ENCODE peak calls at places on chromosome 6, in nine cellular contexts. Q, V, E, D, U, J, I, H and M are unnamed samples.
A peak's percentile ranks its signal among the peaks of the same experiment; 100 is the strongest.

GRCh38 chr6:31402324-31403282 is 792 bp upstream of the MICA start:
- DNase-seq in Q (no peak), V (no peak), E (no peak), D (no peak), U (no peak), J (no peak), I (no peak), H (peak; percentile 32), M (no peak)

GRCh38 chr6:2275892-2276242 is 30.5 kb upstream of the GMDS start:
- DNase-seq in Q (no peak), V (no peak), E (no peak), D (no peak), U (no peak), J (no peak), I (no peak), H (no peak), M (no peak)

GRCh38 chr6:51585264-51585663 is 502.1 kb downstream of the PKHD1 start:
- DNase-seq in Q (no peak), V (no peak), E (no peak), D (no peak), U (no peak), J (no peak), I (no peak), H (no peak), M (no peak)

GRCh38 chr6:6811151-6812002 is 222.9 kb downstream of the LY86 start:
- DNase-seq in Q (no peak), V (no peak), E (no peak), D (no peak), U (peak; percentile 71), J (peak; percentile 54), I (peak; percentile 71), H (peak; percentile 43), M (no peak)

GRCh38 chr6:120569689-120570088 is 764.6 kb downstream of the TBC1D32 start:
- DNase-seq in Q (no peak), V (no peak), E (no peak), D (no peak), U (no peak), J (no peak), I (no peak), H (no peak), M (no peak)

GRCh38 chr6:134925800-134926199 is 24.1 kb downstream of the ALDH8A1 start:
- DNase-seq in Q (no peak), V (peak; percentile 7), E (no peak), D (no peak), U (no peak), J (no peak), I (no peak), H (no peak), M (no peak)

GRCh38 chr6:167401525-167402194 is 76.8 kb downstream of the TTLL2 start:
- DNase-seq in Q (no peak), V (no peak), E (no peak), D (no peak), U (peak; percentile 21), J (peak; percentile 40), I (no peak), H (no peak), M (no peak)

GRCh38 chr6:34587851-34588250 is 31.7 kb upstream of the SPDEF start:
- DNase-seq in Q (no peak), V (no peak), E (no peak), D (no peak), U (no peak), J (no peak), I (no peak), H (no peak), M (no peak)

GRCh38 chr6:136103763-136104311 is 146.3 kb downstream of the MTFR2 start:
- DNase-seq in Q (no peak), V (no peak), E (no peak), D (no peak), U (no peak), J (no peak), I (no peak), H (no peak), M (no peak)

GRCh38 chr6:116783852-116784251 is 18.3 kb upstream of the FAM162B start:
- DNase-seq in Q (no peak), V (no peak), E (no peak), D (no peak), U (no peak), J (no peak), I (no peak), H (no peak), M (no peak)

GRCh38 chr6:137743493-137743892 is 123.6 kb upstream of the TNFAIP3 start:
- DNase-seq in Q (no peak), V (no peak), E (no peak), D (no peak), U (no peak), J (no peak), I (no peak), H (no peak), M (no peak)

GRCh38 chr6:16486661-16487060 is 248.3 kb downstream of the GMPR start:
- DNase-seq in Q (no peak), V (no peak), E (no peak), D (no peak), U (no peak), J (no peak), I (no peak), H (no peak), M (no peak)

GRCh38 chr6:105835373-105835772 is 250.8 kb upstream of the PRDM1 start:
- DNase-seq in Q (peak; percentile 37), V (no peak), E (no peak), D (no peak), U (peak; percentile 56), J (no peak), I (peak; percentile 53), H (no peak), M (no peak)

GRCh38 chr6:1575213-1576041 is 34.3 kb upstream of the FOXC1 start:
- DNase-seq in Q (no peak), V (no peak), E (peak; percentile 76), D (peak; percentile 67), U (no peak), J (no peak), I (no peak), H (no peak), M (no peak)

DNA sequence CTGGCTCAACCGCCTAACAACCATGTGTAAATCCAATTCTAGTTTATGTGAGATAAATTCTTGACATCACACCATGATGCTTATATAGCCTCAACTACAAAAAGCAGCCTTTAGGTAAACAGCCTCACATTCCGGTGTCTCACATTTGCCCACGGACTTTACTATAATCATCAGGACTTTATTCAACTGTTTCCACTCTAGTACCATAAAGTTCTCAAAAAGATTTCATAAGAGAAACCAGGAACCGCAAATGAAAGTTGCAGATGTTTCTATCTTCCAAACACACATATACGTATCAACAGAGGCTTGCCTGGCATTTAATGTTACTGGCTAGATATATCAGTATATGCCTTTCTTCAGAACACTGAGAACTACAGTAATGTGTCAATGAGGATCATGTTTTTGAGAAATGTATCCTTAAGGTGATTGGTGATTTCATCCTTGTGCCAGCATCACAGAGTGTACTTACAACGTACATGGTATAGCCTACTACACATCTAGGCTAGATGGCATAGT is 80.0 kb downstream of the EPB41L2 start:
- DNase-seq in Q (no peak), V (no peak), E (no peak), D (no peak), U (no peak), J (no peak), I (no peak), H (no peak), M (no peak)
- TF ChIP-seq CTCF in Q (no peak), V (no peak), E (no peak), D (no peak), U (no peak), J (no peak), I (no peak), H (no peak), M (no peak)

DNA sequence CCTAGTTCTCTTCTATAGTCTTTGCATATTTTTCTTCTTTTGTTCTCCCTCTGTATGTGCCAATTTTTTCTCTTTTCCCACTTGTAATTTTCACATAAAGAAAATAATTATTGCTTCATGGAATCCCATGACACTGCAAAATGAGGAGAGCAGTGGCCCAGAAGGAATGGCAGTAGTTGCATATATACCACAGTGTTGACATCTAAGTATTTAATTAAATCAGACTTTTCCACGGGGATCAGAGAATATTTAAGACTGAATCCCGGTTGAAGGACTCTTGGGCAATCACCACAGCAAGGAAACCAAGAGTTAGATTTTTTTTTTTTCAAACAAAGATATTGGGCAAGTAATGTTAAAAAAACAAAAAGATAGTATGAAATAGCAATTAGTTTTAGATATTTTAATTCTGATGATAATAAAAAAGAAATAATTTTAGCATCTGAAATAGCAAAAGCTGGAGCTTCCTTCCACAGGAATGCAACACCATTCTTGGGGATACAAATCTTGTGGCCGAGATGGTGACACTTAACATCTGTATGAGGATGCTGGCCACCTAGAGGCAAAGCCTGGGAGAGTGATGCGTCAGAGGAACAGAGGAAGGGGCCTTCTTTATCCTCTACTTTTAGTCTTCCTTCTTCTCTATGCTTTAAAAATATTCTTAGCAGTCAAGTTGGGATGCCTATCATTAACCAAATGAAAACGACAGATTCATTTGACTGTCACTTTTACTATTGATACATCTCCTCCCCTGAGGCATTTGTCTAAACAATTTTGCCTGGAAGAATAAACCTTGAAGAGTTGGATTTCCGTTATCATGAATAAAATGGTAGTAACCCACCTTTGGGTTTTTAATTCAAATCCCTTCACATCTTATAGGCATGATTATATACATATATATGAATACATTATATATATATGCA is 356.2 kb downstream of the GJA1 start:
- DNase-seq in Q (no peak), V (no peak), E (no peak), D (no peak), U (no peak), J (no peak), I (peak; percentile 4), H (no peak), M (no peak)
- TF ChIP-seq CTCF in Q (no peak), V (no peak), E (no peak), D (no peak), U (peak; percentile 2), J (no peak), I (no peak), H (no peak), M (no peak)

GRCh38 chr6:35757461-35758123 is 18.8 kb upstream of the CLPSL2 start:
- DNase-seq in Q (peak; percentile 33), V (no peak), E (no peak), D (no peak), U (no peak), J (no peak), I (peak; percentile 57), H (peak; percentile 63), M (peak; percentile 21)
- TF ChIP-seq CTCF in Q (peak; percentile 52), V (peak; percentile 42), E (peak; percentile 45), D (peak; percentile 66), U (peak; percentile 42), J (no peak), I (peak; percentile 36), H (peak; percentile 50), M (peak; percentile 69)

DNA sequence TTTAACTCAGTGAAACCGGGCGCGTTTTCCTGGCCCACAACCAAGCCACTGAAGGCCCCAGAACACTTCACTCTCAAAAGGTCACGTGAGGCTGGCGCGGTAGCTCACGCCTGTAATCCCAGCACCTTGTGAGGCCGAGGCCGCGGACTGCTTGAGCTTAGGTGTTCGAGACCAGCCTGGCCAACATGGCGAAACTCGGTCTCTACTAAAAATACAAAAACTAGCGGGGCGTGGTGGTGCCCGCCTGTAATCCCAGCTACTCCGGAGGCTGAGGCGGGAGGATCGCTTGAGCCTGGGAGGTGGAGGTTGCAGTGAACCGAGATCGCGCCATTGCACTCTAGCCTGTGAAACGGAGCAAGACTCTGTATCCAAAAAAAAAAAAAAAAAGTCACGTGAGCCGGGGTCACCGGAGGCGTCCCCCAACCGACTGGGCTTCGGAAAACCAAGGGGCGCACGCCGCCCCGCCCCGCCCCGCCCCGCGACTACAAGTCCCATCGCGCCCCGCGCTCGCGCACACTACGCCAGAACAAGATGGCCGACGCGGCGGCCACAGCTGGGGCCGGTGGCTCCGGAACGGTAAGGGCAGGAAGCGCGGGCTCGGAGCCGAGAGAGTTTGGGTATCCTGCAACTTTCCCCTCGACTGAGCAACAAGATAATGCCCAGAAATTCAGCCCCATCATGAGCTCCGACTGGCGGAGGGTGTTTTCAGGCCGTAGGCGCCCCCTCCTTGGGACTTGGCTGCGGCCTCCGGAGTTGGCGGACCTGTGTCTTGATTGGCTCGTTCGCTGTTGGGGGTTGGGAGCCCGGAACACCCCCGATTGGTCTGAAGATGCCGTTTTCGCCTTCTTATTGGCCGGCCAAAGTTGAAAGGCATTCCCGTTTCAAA is at the start of gene TAF8:
- DNase-seq in Q (peak; percentile 82), V (peak; percentile 82), E (peak; percentile 94), D (peak; percentile 77), U (peak; percentile 93), J (peak; percentile 92), I (peak; percentile 88), H (peak; percentile 93), M (peak; percentile 82)
- TF ChIP-seq CTCF in Q (no peak), V (no peak), E (no peak), D (no peak), U (no peak), J (no peak), I (no peak), H (no peak), M (no peak)